ENCODE peak calls at places on chromosomes 12 and 14, in four cellular contexts. O is HS-5; Q is activated naive CD8-positive, alpha-beta T cell treated with anti-CD3 and anti-CD28 coated beads, Interleukin-2, amount 50 U/mL, for 24 hours; Y is NCI-H1694. B is an unnamed sample.

GRCh38 chr12:67533159-67533558 is 115.4 kb upstream of the DYRK2 start:
- DNase-seq in O (no peak), Q (no peak), Y (no peak), B (no peak)

GRCh38 chr12:51620448-51620847 is 29.4 kb downstream of the SCN8A start:
- DNase-seq in O (no peak), Q (no peak), Y (no peak), B (no peak)

GRCh38 chr14:93688239-93688666 is 100.0 kb downstream of the PRIMA1 start:
- DNase-seq in O (no peak), Q (no peak), Y (no peak), B (peak; percentile 6)

GRCh38 chr14:103384450-103385152 is 614 bp upstream of the MARK3 start:
- DNase-seq in O (no peak), Q (no peak), Y (no peak), B (no peak)

GRCh38 chr14:36582011-36582873 is at the start of gene NKX2-8:
- DNase-seq in O (no peak), Q (no peak), Y (no peak), B (peak; percentile 60)

GRCh38 chr14:90722590-90722989 is 93.6 kb downstream of the TTC7B start:
- DNase-seq in O (no peak), Q (no peak), Y (no peak), B (no peak)

GRCh38 chr12:124411953-124412645 is 117.2 kb downstream of the RFLNA start:
- DNase-seq in O (no peak), Q (no peak), Y (no peak), B (no peak)

GRCh38 chr14:75982724-75983358 is 1.0 kb upstream of the TGFB3 start:
- DNase-seq in O (no peak), Q (no peak), Y (peak; percentile 54), B (peak; percentile 47)

GRCh38 chr12:25959069-25959961 is 833 bp downstream of the RASSF8 start:
- DNase-seq in O (peak; percentile 69), Q (peak; percentile 25), Y (no peak), B (peak; percentile 7)

GRCh38 chr12:1841606-1842182 is 21.3 kb downstream of the LRTM2 start:
- DNase-seq in O (no peak), Q (no peak), Y (no peak), B (no peak)

GRCh38 chr14:52961060-52961639 is 10.3 kb upstream of the FERMT2 start:
- DNase-seq in O (no peak), Q (peak; percentile 46), Y (peak; percentile 25), B (peak; percentile 77)

GRCh38 chr14:76715927-76716200 is 45.4 kb upstream of the VASH1 start:
- DNase-seq in O (no peak), Q (no peak), Y (peak; percentile 99), B (no peak)

GRCh38 chr12:124906606-124907261 is 7.7 kb downstream of the UBC start:
- DNase-seq in O (peak; percentile 82), Q (peak; percentile 89), Y (no peak), B (no peak)

GRCh38 chr14:90487031-90487430 is 90.2 kb downstream of the CALM1 start:
- DNase-seq in O (no peak), Q (no peak), Y (peak; percentile 98), B (peak; percentile 44)

GRCh38 chr12:18262514-18262913 is 1.2 kb downstream of the PIK3C2G start:
- DNase-seq in O (no peak), Q (no peak), Y (no peak), B (no peak)

GRCh38 chr12:114955414-114956014 is 271.5 kb upstream of the TBX3 start:
- DNase-seq in O (no peak), Q (no peak), Y (no peak), B (no peak)

GRCh38 chr12:18799561-18799960 is 61.6 kb downstream of the CAPZA3 start:
- DNase-seq in O (no peak), Q (no peak), Y (no peak), B (no peak)

GRCh38 chr12:113185180-113186032 is at the start of the genes DDX54 and RITA1:
- DNase-seq in O (peak; percentile 37), Q (peak; percentile 86), Y (no peak), B (peak; percentile 92)

GRCh38 chr12:72747460-72747859 is 475.3 kb downstream of the TRHDE start:
- DNase-seq in O (peak; percentile 24), Q (no peak), Y (no peak), B (no peak)